ENCODE peak calls at places on chromosomes 3 and 15, in seven cellular contexts. B is H9, Y is neuronal stem cell, Q is H1, E is trophoblast cell, H is mesendoderm, X is mesenchymal stem cell. N is an unnamed sample.
A peak's percentile ranks its signal among the peaks of the same experiment; 100 is the strongest.

GRCh38 chr15:48358229-48358641 is 27.0 kb downstream of the DUT start:
- DNase-seq in B (no peak), Y (peak; percentile 9), Q (no peak), E (peak; percentile 32), H (peak; percentile 24), X (peak; percentile 57), N (peak; percentile 64)

GRCh38 chr3:166531730-166532129 is 694.5 kb upstream of the BCHE start:
- DNase-seq in B (no peak), Y (no peak), Q (no peak), E (no peak), H (peak; percentile 21), X (no peak), N (no peak)

GRCh38 chr3:16834214-16834613 is 50.5 kb upstream of the PLCL2 start:
- DNase-seq in B (no peak), Y (no peak), Q (no peak), E (no peak), H (no peak), X (no peak), N (no peak)

GRCh38 chr15:79897701-79898113 is 893 bp upstream of the MTHFS start:
- DNase-seq in B (no peak), Y (no peak), Q (no peak), E (no peak), H (no peak), X (no peak), N (no peak)

GRCh38 chr3:132161608-132162007 is 126.8 kb upstream of the CPNE4 start:
- DNase-seq in B (peak; percentile 65), Y (no peak), Q (peak; percentile 7), E (no peak), H (peak; percentile 61), X (no peak), N (no peak)

GRCh38 chr3:186886202-186886820 is 43.8 kb downstream of the ADIPOQ start:
- DNase-seq in B (no peak), Y (no peak), Q (no peak), E (no peak), H (peak; percentile 32), X (no peak), N (no peak)

GRCh38 chr3:4904801-4905695 is 74.2 kb upstream of the BHLHE40 start:
- DNase-seq in B (no peak), Y (no peak), Q (no peak), E (peak; percentile 33), H (no peak), X (peak; percentile 16), N (peak; percentile 24)

GRCh38 chr3:28544236-28544635 is 195.6 kb upstream of the AZI2 start:
- DNase-seq in B (no peak), Y (no peak), Q (no peak), E (no peak), H (no peak), X (no peak), N (no peak)

GRCh38 chr3:106068795-106069194 is 200.0 kb upstream of the CBLB start:
- DNase-seq in B (no peak), Y (no peak), Q (no peak), E (no peak), H (no peak), X (no peak), N (peak; percentile 12)
- H3K27ac ChIP-seq in B (no peak overlapping the region), Y (no peak overlapping the region), Q (no peak overlapping the region), E (no peak overlapping the region), H (no peak overlapping the region), X (no peak overlapping the region), N (no peak overlapping the region)

GRCh38 chr3:157136647-157137387 is 23.1 kb downstream of the CCNL1 start:
- DNase-seq in B (no peak), Y (no peak), Q (no peak), E (no peak), H (no peak), X (peak; percentile 83), N (peak; percentile 52)

GRCh38 chr3:157133434-157134320 is 26.3 kb downstream of the CCNL1 start:
- DNase-seq in B (no peak), Y (no peak), Q (no peak), E (no peak), H (no peak), X (no peak), N (no peak)

GRCh38 chr3:157135671-157136396 is 24.1 kb downstream of the CCNL1 start:
- DNase-seq in B (no peak), Y (no peak), Q (no peak), E (no peak), H (peak; percentile 54), X (peak; percentile 78), N (peak; percentile 72)

GRCh38 chr3:157132936-157133335 is 27.0 kb downstream of the CCNL1 start:
- DNase-seq in B (no peak), Y (no peak), Q (no peak), E (no peak), H (no peak), X (no peak), N (no peak)

GRCh38 chr3:157134620-157135191 is 25.2 kb downstream of the CCNL1 start:
- DNase-seq in B (no peak), Y (no peak), Q (no peak), E (no peak), H (no peak), X (no peak), N (no peak)
- H2BK5ac ChIP-seq in B (no peak overlapping the region), Y (no peak overlapping the region), Q (no peak overlapping the region), E (no peak overlapping the region), H (no peak overlapping the region), X (no peak overlapping the region), N (peak overlapping the region; percentile 29)

GRCh38 chr3:42180901-42181300 is 85.1 kb downstream of the CCK start:
- DNase-seq in B (no peak), Y (no peak), Q (no peak), E (no peak), H (no peak), X (no peak), N (no peak)
- H3K27ac ChIP-seq in B (no peak overlapping the region), Y (no peak overlapping the region), Q (no peak overlapping the region), E (no peak overlapping the region), H (no peak overlapping the region), X (no peak overlapping the region), N (no peak overlapping the region)

DNA sequence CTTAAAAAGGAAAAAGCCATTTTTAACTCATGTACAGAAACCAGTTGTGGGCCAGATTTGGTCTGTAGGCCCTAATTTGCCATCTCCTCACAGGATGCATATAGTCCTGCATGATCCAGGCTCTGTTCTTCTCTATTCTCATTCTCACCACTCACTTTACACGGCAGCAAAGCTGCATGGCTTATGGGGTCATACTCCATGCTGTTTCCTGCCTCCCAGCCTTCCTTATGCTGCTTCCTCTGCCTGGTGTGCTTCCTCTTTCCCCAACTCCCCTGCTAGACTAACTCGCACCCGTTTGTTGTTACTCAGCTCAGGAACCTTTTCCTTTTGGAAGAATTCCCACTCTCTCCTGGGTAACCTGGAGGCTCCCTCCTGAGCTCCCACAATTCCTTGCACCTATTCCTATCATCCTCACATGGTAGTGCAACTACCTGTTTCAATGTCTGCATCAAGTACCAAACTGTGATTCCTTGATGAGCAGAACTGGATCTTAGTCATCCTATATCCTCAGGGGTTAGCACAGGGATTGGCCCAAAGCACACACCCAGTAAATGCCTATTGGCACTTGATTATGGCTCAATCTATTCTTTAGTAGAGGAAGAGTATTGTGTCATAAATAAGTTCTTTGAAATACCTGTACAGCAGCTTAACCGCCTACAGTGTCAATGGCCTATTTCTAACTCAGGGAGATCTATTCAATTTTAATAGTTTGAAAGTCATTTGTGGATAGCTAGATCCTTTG is 172.1 kb upstream of the MITF start:
- DNase-seq in B (no peak), Y (no peak), Q (no peak), E (no peak), H (no peak), X (no peak), N (no peak)
- H2BK5ac ChIP-seq in B (no peak overlapping the region), Y (no peak overlapping the region), Q (no peak overlapping the region), E (no peak overlapping the region), H (no peak overlapping the region), X (no peak overlapping the region), N (no peak overlapping the region)

GRCh38 chr3:31240013-31240412 is 292.7 kb upstream of the STT3B start:
- DNase-seq in B (no peak), Y (no peak), Q (no peak), E (no peak), H (no peak), X (no peak), N (no peak)
- H3K27ac ChIP-seq in B (no peak overlapping the region), Y (no peak overlapping the region), Q (no peak overlapping the region), E (no peak overlapping the region), H (no peak overlapping the region), X (no peak overlapping the region), N (no peak overlapping the region)

DNA sequence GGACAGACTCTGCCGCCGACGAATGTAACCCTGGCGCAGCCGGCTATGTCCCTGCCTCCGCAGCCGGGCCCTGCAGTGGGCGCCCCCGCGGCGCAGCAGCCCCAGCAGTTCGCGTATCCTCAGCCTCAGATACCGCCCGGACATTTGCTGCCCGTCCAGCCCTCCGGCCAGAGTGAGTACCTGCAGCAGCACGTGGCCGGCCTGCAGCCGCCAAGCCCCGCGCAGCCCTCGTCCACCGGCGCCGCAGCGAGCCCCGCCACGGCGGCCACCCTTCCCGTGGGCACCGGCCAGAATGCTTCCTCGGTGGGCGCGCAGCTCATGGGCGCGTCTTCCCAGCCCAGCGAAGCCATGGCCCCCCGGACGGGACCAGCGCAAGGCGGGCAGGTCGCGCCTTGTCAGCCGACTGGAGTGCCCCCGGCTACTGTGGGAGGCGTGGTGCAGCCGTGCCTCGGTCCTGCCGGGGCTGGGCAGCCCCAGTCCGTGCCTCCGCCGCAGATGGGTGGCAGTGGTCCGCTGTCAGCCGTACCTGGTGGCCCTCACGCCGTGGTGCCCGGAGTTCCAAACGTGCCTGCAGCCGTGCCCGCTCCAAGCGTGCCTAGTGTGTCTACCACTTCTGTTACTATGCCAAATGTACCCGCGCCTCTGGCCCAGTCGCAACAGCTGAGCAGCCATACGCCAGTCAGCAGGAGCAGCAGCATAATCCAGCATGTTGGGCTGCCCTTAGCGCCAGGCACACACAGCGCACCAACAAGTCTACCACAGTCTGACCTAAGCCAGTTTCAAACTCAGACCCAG is 2.4 kb downstream of the TSC22D2 start:
- DNase-seq in B (peak; percentile 34), Y (no peak), Q (no peak), E (peak; percentile 57), H (peak; percentile 40), X (peak; percentile 39), N (peak; percentile 32)
- H2BK5ac ChIP-seq in B (no peak overlapping the region), Y (no peak overlapping the region), Q (no peak overlapping the region), E (peak overlapping the region; percentile 58), H (no peak overlapping the region), X (no peak overlapping the region), N (peak overlapping the region; percentile 95)

N was measured in IMR-90.